ENCODE peak calls at places on chromosomes 5 and 9, in eight cellular contexts. N is stomach; A is K562; V is lower lobe of right lung; U is CD4-positive, alpha-beta memory T cell; T is heart left ventricle; J is uterus; X is cardiac muscle cell. I is an unnamed sample.
A peak's percentile ranks its signal among the peaks of the same experiment; 100 is the strongest.

GRCh38 chr5:133932441-133933168 is 35.8 kb downstream of the C5orf15 start:
- DNase-seq in A (peak; percentile 71), U (no peak), T (no peak), N (no peak), X (no peak), J (no peak), V (no peak), I (no peak)

GRCh38 chr5:138972836-138973235 is 97.7 kb upstream of the LRRTM2 start:
- DNase-seq in J (no peak), N (no peak), V (no peak), T (no peak), A (no peak), X (no peak), U (no peak), I (no peak)

GRCh38 chr9:6575324-6575758 is 70.2 kb downstream of the GLDC start:
- DNase-seq in X (no peak), J (no peak), A (no peak), T (no peak), N (no peak), U (no peak), V (no peak), I (no peak)

GRCh38 chr9:122562134-122562760 is 9.3 kb downstream of the OR1N2 start:
- DNase-seq in U (no peak), J (no peak), N (no peak), V (no peak), A (no peak), X (no peak), T (no peak), I (no peak)

GRCh38 chr5:116942622-116943021 is 368.0 kb upstream of the SEMA6A start:
- DNase-seq in N (no peak), X (no peak), V (no peak), J (no peak), A (no peak), U (no peak), T (no peak), I (no peak)

GRCh38 chr5:148135091-148136048 is 33.0 kb upstream of the SPINK14 start:
- DNase-seq in T (no peak), A (no peak), N (no peak), X (no peak), J (no peak), V (no peak), U (no peak), I (no peak)

GRCh38 chr9:34576943-34577634 is 12.4 kb downstream of the CNTFR start:
- DNase-seq in T (no peak), X (peak; percentile 92), J (no peak), U (no peak), A (no peak), N (no peak), V (no peak), I (peak; percentile 70)

GRCh38 chr5:120093178-120093577 is 370.9 kb upstream of the PRR16 start:
- DNase-seq in V (peak; percentile 51), T (no peak), X (no peak), J (no peak), A (no peak), U (no peak), N (no peak), I (no peak)

GRCh38 chr9:23522952-23523351 is 303.1 kb downstream of the ELAVL2 start:
- DNase-seq in U (no peak), J (no peak), X (no peak), T (no peak), A (no peak), N (no peak), V (no peak), I (no peak)

GRCh38 chr5:8058626-8059180 is 189.8 kb downstream of the MTRR start:
- DNase-seq in V (no peak), X (no peak), T (no peak), N (no peak), U (no peak), J (no peak), A (no peak), I (no peak)

GRCh38 chr5:73776405-73776804 is 150.4 kb downstream of the ARHGEF28 start:
- DNase-seq in U (no peak), V (no peak), T (no peak), N (no peak), X (no peak), A (no peak), J (no peak), I (no peak)

GRCh38 chr5:72066658-72067057 is 40.6 kb upstream of the MAP1B start:
- DNase-seq in X (no peak), A (no peak), N (no peak), T (no peak), V (no peak), J (no peak), U (no peak), I (no peak)

GRCh38 chr5:161432798-161433197 is 113.7 kb downstream of the GABRB2 start:
- DNase-seq in N (no peak), A (no peak), U (no peak), X (no peak), V (no peak), J (no peak), T (no peak), I (no peak)

GRCh38 chr5:135310328-135310989 is 88.6 kb downstream of the MACROH2A1 start:
- DNase-seq in J (no peak), X (no peak), N (no peak), U (no peak), A (no peak), V (no peak), T (no peak), I (no peak)

GRCh38 chr9:116051528-116051927 is 102.1 kb upstream of the PAPPA start:
- DNase-seq in X (no peak), V (no peak), J (no peak), T (no peak), A (no peak), N (no peak), U (no peak), I (no peak)

GRCh38 chr9:93686127-93686879 is 109.9 kb downstream of the PHF2 start:
- DNase-seq in T (peak; percentile 11), N (no peak), J (no peak), A (no peak), X (no peak), V (no peak), U (no peak), I (no peak)

GRCh38 chr5:135964670-135965320 is 10.0 kb upstream of the LECT2 start:
- DNase-seq in N (no peak), X (no peak), J (no peak), T (no peak), A (no peak), U (no peak), V (no peak), I (no peak)

GRCh38 chr5:77852514-77853352 is 76.6 kb upstream of the TBCA start:
- DNase-seq in J (no peak), X (peak; percentile 85), N (no peak), U (peak; percentile 12), T (peak; percentile 64), V (no peak), A (no peak), I (peak; percentile 92)

GRCh38 chr5:77850536-77851228 is 74.5 kb upstream of the TBCA start:
- DNase-seq in J (no peak), T (no peak), X (no peak), U (no peak), N (no peak), V (no peak), A (no peak), I (no peak)

GRCh38 chr5:77851229-77852067 is 75.3 kb upstream of the TBCA start:
- DNase-seq in V (no peak), X (peak; percentile 49), T (no peak), U (no peak), J (no peak), N (no peak), A (no peak), I (peak; percentile 75)

GRCh38 chr5:77853353-77853907 is 77.3 kb upstream of the TBCA start:
- DNase-seq in N (no peak), X (no peak), U (no peak), J (no peak), V (no peak), A (no peak), T (no peak), I (no peak)

DNA sequence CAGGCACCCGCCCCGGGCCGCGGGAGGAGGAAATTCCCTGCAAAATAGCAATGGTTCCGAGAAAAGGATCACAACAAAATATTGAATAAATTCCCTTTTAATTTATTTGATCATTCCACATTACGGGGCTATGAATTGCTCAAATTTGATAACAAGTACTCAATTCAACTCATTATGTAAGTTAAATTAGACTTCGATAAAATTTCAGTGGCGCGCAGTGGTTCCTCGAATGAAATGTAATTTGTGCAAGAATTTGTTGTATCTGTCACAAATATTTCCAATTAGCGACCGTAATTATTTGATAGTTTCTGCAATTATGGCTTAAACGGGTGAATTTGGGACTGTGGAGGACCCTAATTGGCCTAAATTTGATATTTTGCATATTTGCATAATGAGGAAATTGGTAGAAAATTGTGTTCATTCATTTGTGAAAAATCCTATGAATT is 76.0 kb upstream of the TBCA start:
- DNase-seq in U (no peak), A (no peak), T (no peak), J (no peak), N (no peak), X (no peak), V (no peak), I (no peak)
- H3K4me3 ChIP-seq in U (peak overlapping the region; percentile 11), A (no peak overlapping the region), T (peak overlapping the region; percentile 62), J (peak overlapping the region; percentile 21), N (peak overlapping the region; percentile 49), X (peak overlapping the region; percentile 33), V (peak overlapping the region; percentile 62), I (peak overlapping the region; percentile 86)

DNA sequence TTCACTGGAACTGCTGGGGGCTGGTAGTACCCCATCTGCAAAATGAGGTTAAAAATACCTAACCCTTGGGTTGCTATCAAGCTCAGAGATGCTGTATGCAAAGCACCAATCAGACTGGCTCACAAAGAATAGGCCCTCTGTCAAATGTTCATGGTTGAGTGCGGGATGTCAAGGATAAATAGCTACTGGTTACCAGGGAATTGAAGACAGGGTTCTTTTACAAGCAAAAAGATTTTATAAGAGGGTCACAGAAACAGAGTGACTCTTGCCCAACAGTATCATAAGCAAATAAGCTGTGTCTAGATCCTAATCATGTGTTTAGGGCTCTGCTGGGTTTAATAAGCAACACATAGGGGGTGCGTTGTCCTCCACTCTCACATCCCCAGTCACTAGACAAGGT is 11.9 kb downstream of the SYK start:
- DNase-seq in J (no peak), X (no peak), N (no peak), V (no peak), T (no peak), U (no peak), A (no peak), I (no peak)
- H3K4me1 ChIP-seq in J (no peaks in the 10 kb centered on the region), X (no peaks in the 10 kb centered on the region), N (no peaks in the 10 kb centered on the region), V (peaks cover 21% of the 10 kb centered on the region), T (no peaks in the 10 kb centered on the region), U (peaks cover 14% of the 10 kb centered on the region), A (peaks cover 29% of the 10 kb centered on the region), I (no peaks in the 10 kb centered on the region)

DNA sequence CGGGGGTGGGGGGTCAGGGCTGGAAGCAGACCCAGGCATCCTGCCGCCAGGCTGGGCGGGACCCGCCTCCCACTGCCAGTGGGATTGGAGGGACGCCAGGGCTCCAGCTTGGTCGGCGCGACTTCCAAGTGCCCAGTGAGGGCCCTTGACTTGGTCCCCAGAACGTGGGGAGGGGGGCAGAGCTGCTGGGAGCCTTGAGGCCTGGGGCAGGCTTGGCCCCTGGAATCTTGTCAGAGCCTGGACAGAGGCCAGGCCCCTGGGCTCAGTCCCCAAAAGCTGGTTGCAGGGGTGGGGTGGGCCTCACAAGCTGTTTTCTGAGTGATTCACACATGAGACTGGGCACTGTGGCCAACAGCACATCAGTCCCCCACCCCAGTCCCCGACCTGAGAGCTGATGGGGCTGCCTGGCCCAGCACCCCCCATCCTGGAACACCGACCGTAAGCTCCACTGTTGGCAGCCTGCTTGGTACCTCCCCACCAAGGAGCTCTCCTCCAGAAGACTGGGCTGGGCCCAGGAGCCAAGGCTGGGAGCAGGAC is 528 bp downstream of the CLIC3 start:
- DNase-seq in J (no peak), V (peak; percentile 90), N (peak; percentile 61), T (peak; percentile 62), X (no peak), A (no peak), U (no peak), I (peak; percentile 72)
- H3K4me3 ChIP-seq in J (no peak overlapping the region), V (peak overlapping the region; percentile 55), N (peak overlapping the region; percentile 25), T (peak overlapping the region; percentile 47), X (no peak overlapping the region), A (peak overlapping the region; percentile 26), U (no peak overlapping the region), I (no peak overlapping the region)

GRCh38 chr9:126398403-126399058 is 71.9 kb downstream of the MVB12B start:
- DNase-seq in V (peak; percentile 87), N (peak; percentile 88), X (peak; percentile 74), T (peak; percentile 83), A (peak; percentile 83), U (peak; percentile 56), J (peak; percentile 64), I (peak; percentile 91)
- H3K4me1 ChIP-seq in V (peaks cover 45% of the 10 kb centered on the region), N (peaks cover 11% of the 10 kb centered on the region), X (no peaks in the 10 kb centered on the region), T (no peaks in the 10 kb centered on the region), A (no peaks in the 10 kb centered on the region), U (peaks cover 30% of the 10 kb centered on the region), J (no peaks in the 10 kb centered on the region), I (no peaks in the 10 kb centered on the region)

I was measured in right cardiac atrium.